ENCODE peak calls at places on chromosome 22, in five cellular contexts. A, J, M, L and C are unnamed samples.

GRCh38 chr22:46060292-46061123 is 83.5 kb upstream of the WNT7B start:
- DNase-seq in J (peak; percentile 14), A (no peak), L (no peak), M (no peak), C (peak; percentile 35)

GRCh38 chr22:25357056-25357455 is 137.6 kb downstream of the CRYBB2 start:
- DNase-seq in M (no peak), J (no peak), L (peak; percentile 42), A (no peak), C (no peak)

GRCh38 chr22:43050995-43051394 is 36.0 kb upstream of the PACSIN2 start:
- DNase-seq in M (no peak), L (no peak), J (no peak), A (no peak), C (no peak)

GRCh38 chr22:42397332-42398246 is 34.6 kb downstream of the NFAM1 start:
- DNase-seq in A (peak; percentile 35), J (no peak), M (peak; percentile 31), L (no peak), C (no peak)

GRCh38 chr22:38832005-38832978 is 11.5 kb downstream of the NPTXR start:
- DNase-seq in J (no peak), A (no peak), L (peak; percentile 56), M (no peak), C (no peak)

GRCh38 chr22:20034143-20034542 is 13.2 kb downstream of the TANGO2 start:
- DNase-seq in M (no peak), A (no peak), J (no peak), L (no peak), C (no peak)

GRCh38 chr22:41201146-41201545 is 4.0 kb upstream of the L3MBTL2 start:
- DNase-seq in M (no peak), J (no peak), A (no peak), L (no peak), C (no peak)

GRCh38 chr22:20471126-20471833 is 24.3 kb downstream of the KLHL22 start:
- DNase-seq in L (no peak), J (no peak), A (no peak), M (no peak), C (no peak)

GRCh38 chr22:37636186-37636948 is 3.1 kb upstream of the SH3BP1 start:
- DNase-seq in A (peak; percentile 51), L (no peak), M (no peak), J (peak; percentile 86), C (no peak)

GRCh38 chr22:36267896-36268485 is 15.1 kb downstream of the APOL1 start:
- DNase-seq in A (no peak), M (no peak), L (no peak), J (no peak), C (no peak)

GRCh38 chr22:31346733-31347250 is 646 bp upstream of the PATZ1 start:
- DNase-seq in L (peak; percentile 82), M (peak; percentile 61), A (peak; percentile 57), J (peak; percentile 39), C (peak; percentile 28)

GRCh38 chr22:44063462-44064371 is 39.6 kb downstream of the PARVB start:
- DNase-seq in J (no peak), M (no peak), L (no peak), A (no peak), C (no peak)

GRCh38 chr22:19287889-19288288 is 3.6 kb downstream of the CLTCL1 start:
- DNase-seq in A (no peak), M (no peak), J (peak; percentile 92), L (no peak), C (peak; percentile 65)

GRCh38 chr22:26564672-26565071 is 25.3 kb downstream of the TPST2 start:
- DNase-seq in J (no peak), A (no peak), M (no peak), L (no peak), C (no peak)

GRCh38 chr22:24338701-24339451 is 68.2 kb downstream of the SPECC1L start:
- DNase-seq in M (no peak), J (peak; percentile 64), L (no peak), A (no peak), C (peak; percentile 6)

GRCh38 chr22:36913431-36914382 is at the start of gene CSF2RB:
- DNase-seq in M (peak; percentile 43), J (no peak), A (peak; percentile 60), L (peak; percentile 80), C (no peak)

GRCh38 chr22:33111491-33111890 is 53.3 kb upstream of the SYN3 start:
- DNase-seq in J (no peak), L (no peak), M (no peak), A (no peak), C (no peak)

GRCh38 chr22:21917206-21917958 is 35.3 kb downstream of the PPM1F start:
- DNase-seq in A (no peak), J (peak; percentile 18), M (no peak), L (no peak), C (no peak)

GRCh38 chr22:42928969-42929837 is 72.1 kb upstream of the ARFGAP3 start:
- DNase-seq in L (peak; percentile 72), J (no peak), A (no peak), M (no peak), C (no peak)

GRCh38 chr22:35538801-35539321 is 1.8 kb upstream of the RASD2 start:
- DNase-seq in A (peak; percentile 49), L (no peak), J (no peak), M (no peak), C (peak; percentile 25)

GRCh38 chr22:39206491-39206890 is 38.3 kb downstream of the PDGFB start:
- DNase-seq in L (peak; percentile 53), M (no peak), A (no peak), J (no peak), C (no peak)

GRCh38 chr22:42930810-42931420 is 73.8 kb upstream of the ARFGAP3 start:
- DNase-seq in J (peak; percentile 39), M (peak; percentile 63), A (no peak), L (peak; percentile 62), C (peak; percentile 67)

GRCh38 chr22:37088108-37088605 is 21.4 kb downstream of the TMPRSS6 start:
- DNase-seq in A (no peak), J (no peak), L (no peak), M (no peak), C (peak; percentile 72)

GRCh38 chr22:19717691-19718254 is 3.5 kb downstream of the SEPTIN5 start:
- DNase-seq in A (peak; percentile 77), L (peak; percentile 89), M (peak; percentile 81), J (peak; percentile 21), C (peak; percentile 55)

GRCh38 chr22:46946383-46946965 is 184.0 kb downstream of the TBC1D22A start:
- DNase-seq in M (no peak), A (no peak), J (no peak), L (no peak), C (no peak)

GRCh38 chr22:44067901-44068300 is 43.8 kb downstream of the PARVB start:
- DNase-seq in M (no peak), A (no peak), J (no peak), L (no peak), C (no peak)

GRCh38 chr22:32829451-32829851 is 27.9 kb downstream of the TIMP3 start:
- DNase-seq in J (no peak), A (no peak), L (no peak), M (no peak), C (no peak)

DNA sequence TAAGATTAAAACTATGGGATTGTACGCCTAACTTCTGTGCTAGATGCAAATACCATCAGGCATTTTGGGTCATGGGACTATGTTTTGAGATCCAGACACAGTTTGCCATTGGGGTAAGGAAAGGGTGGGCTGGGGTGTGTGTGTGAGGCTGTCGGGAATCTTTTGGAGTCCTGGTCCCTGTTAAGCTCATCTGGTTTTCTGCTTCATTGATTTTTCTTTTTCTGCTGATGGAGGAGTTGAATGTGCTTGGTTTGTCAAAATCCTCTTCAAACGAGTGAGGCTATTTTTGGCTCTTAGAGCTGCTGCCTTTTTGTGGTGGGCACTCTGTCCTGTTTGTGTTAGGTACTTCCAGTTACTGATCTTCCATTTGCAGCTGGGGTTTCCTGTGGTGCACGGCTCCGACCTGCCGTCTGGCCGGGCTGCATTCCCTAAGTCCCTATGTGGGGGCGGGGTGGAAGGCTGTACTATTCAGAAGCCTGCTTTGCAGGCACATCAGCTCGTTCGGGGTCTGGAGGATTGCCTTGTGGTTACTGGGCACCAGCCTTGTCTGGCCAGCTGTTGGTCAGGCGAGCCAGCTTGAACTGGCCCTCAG is 2.9 kb downstream of the BCR start:
- DNase-seq in A (peak; percentile 52), M (peak; percentile 35), L (peak; percentile 74), J (peak; percentile 63), C (peak; percentile 39)
- H3K27ac ChIP-seq in A (peak overlapping the region; percentile 84), M (peak overlapping the region; percentile 27), L (no peak overlapping the region), J (no peak overlapping the region), C (peak overlapping the region; percentile 25)

GRCh38 chr22:49934144-49934890 is 15.9 kb downstream of the CRELD2 start:
- DNase-seq in A (peak; percentile 75), J (peak; percentile 44), M (peak; percentile 76), L (peak; percentile 92), C (no peak)
- H3K27ac ChIP-seq in A (peak overlapping the region; percentile 94), J (no peak overlapping the region), M (peak overlapping the region; percentile 97), L (peak overlapping the region; percentile 95), C (no peak overlapping the region)

DNA sequence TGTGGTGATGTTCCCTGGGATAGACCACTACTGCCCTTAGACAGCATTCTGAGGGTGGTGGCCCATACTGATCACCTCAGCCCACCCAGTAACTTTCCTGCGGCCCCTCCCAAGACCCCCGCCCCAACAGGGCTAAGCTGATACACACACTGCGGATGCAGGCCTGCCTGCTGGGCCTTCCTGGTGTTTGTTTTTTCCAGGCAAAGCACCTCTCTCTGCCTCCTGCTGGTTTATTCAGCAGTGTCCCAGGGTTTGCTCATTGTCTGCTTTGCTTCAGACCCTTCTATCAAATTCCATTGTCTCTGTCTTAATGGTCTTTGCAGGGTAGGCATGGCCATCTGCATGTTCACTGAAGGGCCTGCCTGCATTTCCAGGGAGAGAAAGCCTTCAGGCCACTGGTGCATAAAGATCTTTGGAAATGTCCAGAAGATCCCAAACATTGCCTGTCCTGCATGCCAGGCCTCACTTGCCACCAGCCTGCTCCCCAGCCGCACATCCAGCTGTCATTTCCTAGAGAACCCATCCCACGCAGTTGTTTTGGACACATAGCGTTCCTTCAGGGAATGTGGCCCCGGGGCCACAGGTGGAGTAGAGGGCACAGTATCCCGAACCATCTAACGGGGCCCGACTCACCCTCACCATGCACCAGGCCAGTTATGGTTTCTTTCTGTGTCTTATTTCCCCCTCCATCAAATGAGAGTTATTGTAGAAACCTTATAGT is 50.2 kb downstream of the BCR start:
- DNase-seq in A (no peak), J (no peak), L (no peak), M (no peak), C (no peak)
- H3K27ac ChIP-seq in A (no peak overlapping the region), J (no peak overlapping the region), L (no peak overlapping the region), M (no peak overlapping the region), C (no peak overlapping the region)

GRCh38 chr22:49624421-49625177 is 203.1 kb downstream of the BRD1 start:
- DNase-seq in M (no peak), J (no peak), A (no peak), L (no peak), C (no peak)
- H3K27ac ChIP-seq in M (no peak overlapping the region), J (no peak overlapping the region), A (no peak overlapping the region), L (no peak overlapping the region), C (no peak overlapping the region)

GRCh38 chr22:28998681-28999080 is 63.0 kb downstream of the C22orf31 start:
- DNase-seq in M (no peak), A (no peak), J (no peak), L (no peak), C (no peak)
- H3K27ac ChIP-seq in M (no peak overlapping the region), A (no peak overlapping the region), J (no peak overlapping the region), L (no peak overlapping the region), C (no peak overlapping the region)